ENCODE peak calls at places on chromosomes 12 and 14, in nine cellular contexts. G is H1, U is epithelial cell of esophagus, X is lower lobe of right lung, K is omental fat pad, O is fibroblast of the aortic adventitia, N is AG09319, V is AG09309, W is HFF-Myc. L is an unnamed sample.

GRCh38 chr14:89340200-89340667 is 76.8 kb downstream of the FOXN3 start:
- DNase-seq in N (peak), W (no peak), O (peak), K (no peak), X (no peak), G (no peak), U (peak), V (peak), L (no peak)

GRCh38 chr14:59317782-59318505 is 129.5 kb downstream of the DAAM1 start:
- DNase-seq in O (no peak), X (no peak), N (no peak), U (no peak), K (no peak), W (no peak), G (no peak), V (no peak), L (no peak)

GRCh38 chr14:36510078-36510799 is 9.8 kb downstream of the NKX2-1 start:
- DNase-seq in W (no peak), V (no peak), X (peak), N (no peak), K (no peak), U (no peak), O (no peak), G (no peak), L (no peak)

GRCh38 chr14:40467969-40468368 is 1035.7 kb upstream of the FBXO33 start:
- DNase-seq in K (no peak), N (no peak), V (no peak), X (no peak), O (no peak), G (no peak), W (no peak), U (no peak), L (no peak)

GRCh38 chr14:102772781-102773570 is 4.3 kb upstream of the TRAF3 start:
- DNase-seq in K (no peak), N (no peak), O (no peak), X (peak), G (peak), U (no peak), V (no peak), W (no peak), L (no peak)

GRCh38 chr12:43847427-43847826 is 11.5 kb downstream of the TMEM117 start:
- DNase-seq in V (no peak), W (no peak), N (no peak), G (no peak), O (peak), U (peak), X (no peak), K (no peak), L (peak)

GRCh38 chr12:6430124-6430989 is 14.4 kb upstream of the CD27 start:
- DNase-seq in X (peak), O (peak), G (no peak), W (peak), V (peak), N (peak), K (peak), U (peak), L (peak)

GRCh38 chr12:112979281-112979680 is 962 bp downstream of the OAS2 start:
- DNase-seq in X (no peak), G (no peak), O (no peak), W (no peak), K (no peak), V (no peak), U (peak), N (no peak), L (no peak)

GRCh38 chr12:96989916-96990315 is 82.9 kb downstream of the NEDD1 start:
- DNase-seq in V (no peak), G (no peak), N (no peak), U (peak), O (no peak), X (no peak), K (no peak), W (no peak), L (no peak)
- TF ChIP-seq CTCF in V (no peak), G (peak), N (no peak), U (peak), O (no peak), X (no peak), K (no peak), W (peak), L (peak)

GRCh38 chr14:101737414-101738367 is 23.8 kb upstream of the PPP2R5C start:
- DNase-seq in W (no peak), G (no peak), O (no peak), K (no peak), V (no peak), N (no peak), X (no peak), U (no peak), L (no peak)
- TF ChIP-seq CTCF in W (no peak), G (no peak), O (no peak), K (no peak), V (peak), N (no peak), X (peak), U (peak), L (peak)

GRCh38 chr14:34165847-34166340 is 215.0 kb upstream of the EGLN3 start:
- DNase-seq in V (no peak), G (no peak), K (no peak), O (no peak), W (no peak), U (no peak), N (no peak), X (no peak), L (no peak)
- TF ChIP-seq CTCF in V (no peak), G (no peak), K (no peak), O (no peak), W (no peak), U (no peak), N (no peak), X (no peak), L (no peak)

DNA sequence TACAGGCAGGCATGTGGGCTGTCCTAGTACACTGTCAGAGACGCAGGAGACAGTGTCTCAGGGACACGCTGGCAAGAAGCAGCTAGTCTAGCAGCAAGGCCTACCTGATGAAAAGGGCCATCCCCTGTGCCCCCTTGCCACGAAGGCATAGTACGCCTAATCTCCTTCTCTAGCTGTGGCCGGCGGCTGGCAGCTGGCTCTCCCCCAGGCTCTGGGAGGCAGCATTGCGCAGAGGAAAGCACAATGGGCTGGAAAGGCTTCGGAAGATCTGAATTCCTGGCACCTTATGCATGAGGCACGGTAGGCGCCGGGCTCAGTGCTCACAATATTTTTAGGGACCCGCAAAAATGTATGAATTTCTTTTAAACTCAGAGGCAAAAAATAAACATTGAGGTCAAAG is 16.0 kb upstream of the PLEKHH1 start:
- DNase-seq in U (peak), N (no peak), X (no peak), W (no peak), G (no peak), O (peak), V (no peak), K (no peak), L (no peak)
- TF ChIP-seq CTCF in U (peak), N (no peak), X (no peak), W (no peak), G (peak), O (peak), V (peak), K (no peak), L (peak)

GRCh38 chr12:12714276-12715001 is 2.7 kb upstream of the CDKN1B start:
- DNase-seq in W (no peak), U (peak), O (peak), X (peak), N (no peak), K (no peak), G (no peak), V (no peak), L (no peak)
- TF ChIP-seq CTCF in W (peak), U (peak), O (no peak), X (peak), N (peak), K (no peak), G (peak), V (no peak), L (peak)

GRCh38 chr12:47855502-47855901 is 35.8 kb upstream of the HDAC7 start:
- DNase-seq in O (no peak), N (no peak), X (no peak), K (no peak), V (no peak), W (no peak), G (no peak), U (no peak), L (no peak)
- TF ChIP-seq CTCF in O (no peak), N (no peak), X (no peak), K (no peak), V (no peak), W (no peak), G (peak), U (no peak), L (no peak)

DNA sequence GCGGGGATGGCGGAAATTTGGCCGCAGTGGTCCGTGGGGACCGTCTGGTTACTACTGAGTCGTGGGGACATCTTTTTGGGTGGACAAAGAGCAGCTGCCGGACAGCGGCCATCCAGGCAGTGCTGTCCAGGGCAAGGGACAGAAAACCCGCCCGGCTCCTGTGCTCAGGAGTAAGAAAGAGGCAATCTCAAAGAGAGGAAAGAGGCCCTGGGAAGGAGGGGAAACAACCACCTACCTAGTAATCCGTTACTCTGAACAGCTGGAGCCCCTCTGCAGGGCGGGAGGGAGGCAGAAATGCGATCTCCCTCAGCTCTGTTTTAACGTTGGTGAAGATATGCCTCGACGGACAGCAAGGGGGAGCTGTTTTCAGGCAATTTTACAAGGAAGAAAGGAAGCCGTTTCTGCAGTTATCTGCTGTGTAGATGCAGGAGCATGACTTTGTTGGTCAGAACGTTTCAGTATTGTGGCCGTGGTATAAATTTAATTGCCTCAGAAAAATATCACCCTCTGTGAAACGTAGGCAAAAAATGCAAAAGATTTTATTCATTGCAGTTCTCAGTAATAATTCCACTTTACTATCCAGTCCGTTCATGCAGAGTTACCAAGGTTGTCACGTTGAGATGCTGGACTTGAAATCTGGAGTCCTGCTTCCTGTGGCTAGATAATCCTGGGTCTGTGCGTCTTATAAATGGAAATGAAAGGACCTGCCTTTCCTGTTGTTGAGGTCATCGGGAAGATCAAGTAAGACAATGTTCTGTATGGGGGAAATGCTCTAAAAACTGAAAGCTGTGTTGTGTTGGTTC is 1.1 kb upstream of the AVPR1A start:
- DNase-seq in U (peak), O (peak), W (peak), G (peak), X (no peak), V (no peak), K (no peak), N (peak), L (no peak)
- TF ChIP-seq CTCF in U (peak), O (peak), W (peak), G (peak), X (peak), V (peak), K (no peak), N (peak), L (peak)

GRCh38 chr12:27635349-27635972 is 60.8 kb upstream of the REP15 start:
- DNase-seq in X (no peak), U (peak), O (peak), G (no peak), W (no peak), N (peak), K (no peak), V (peak), L (no peak)
- TF ChIP-seq CTCF in X (peak), U (peak), O (peak), G (no peak), W (peak), N (peak), K (no peak), V (peak), L (peak)

L was measured in epithelial cell of proximal tubule.